ENCODE peak calls at places on chromosomes 6 and 20, in four cellular contexts. U, L, F and G are unnamed samples.
A peak's percentile ranks its signal among the peaks of the same experiment; 100 is the strongest.

GRCh38 chr6:37173573-37174195 is 3.7 kb downstream of the PIM1 start:
- DNase-seq in F (no peak), L (no peak), U (no peak), G (no peak)

GRCh38 chr6:44297063-44298038 is 15.8 kb downstream of the AARS2 start:
- DNase-seq in F (no peak), L (no peak), U (no peak), G (no peak)

GRCh38 chr20:52923123-52923543 is 49.0 kb upstream of the TSHZ2 start:
- DNase-seq in U (no peak), L (peak; percentile 76), F (no peak), G (no peak)

GRCh38 chr20:46683939-46684750 is 5.1 kb downstream of the TP53RK start:
- DNase-seq in U (no peak), F (peak; percentile 85), L (peak; percentile 78), G (no peak)

GRCh38 chr6:121826156-121826810 is 390.8 kb downstream of the GJA1 start:
- DNase-seq in U (no peak), F (no peak), L (peak; percentile 58), G (no peak)

GRCh38 chr6:23659125-23659524 is 466.9 kb upstream of the NRSN1 start:
- DNase-seq in U (peak; percentile 2), F (peak; percentile 58), L (peak; percentile 14), G (no peak)

GRCh38 chr6:8858854-8859257 is 423.5 kb upstream of the SLC35B3 start:
- DNase-seq in L (peak; percentile 42), F (no peak), U (no peak), G (no peak)

GRCh38 chr20:63739129-63740069 is at the start of gene SLC2A4RG:
- DNase-seq in L (peak; percentile 74), F (peak; percentile 89), U (no peak), G (no peak)

GRCh38 chr6:148566664-148567350 is 180.0 kb upstream of the UST start:
- DNase-seq in F (no peak), U (no peak), L (no peak), G (no peak)

GRCh38 chr6:156013155-156013554 is 557.5 kb upstream of the NOX3 start:
- DNase-seq in L (no peak), F (no peak), U (no peak), G (peak; percentile 19)

GRCh38 chr6:4929319-4929718 is 74.5 kb downstream of the RPP40 start:
- DNase-seq in U (no peak), L (peak; percentile 35), F (no peak), G (no peak)

GRCh38 chr6:135936606-135937005 is 85.1 kb downstream of the PDE7B start:
- DNase-seq in U (no peak), L (peak; percentile 87), F (peak; percentile 4), G (no peak)

GRCh38 chr20:62707981-62708521 is 585 bp upstream of the NTSR1 start:
- DNase-seq in F (no peak), U (no peak), L (no peak), G (no peak)

GRCh38 chr6:84204011-84204410 is 23.4 kb downstream of the CEP162 start:
- DNase-seq in U (no peak), L (no peak), F (peak; percentile 14), G (no peak)

GRCh38 chr20:63423751-63424150 is 48.7 kb downstream of the KCNQ2 start:
- DNase-seq in L (no peak), U (no peak), F (no peak), G (no peak)

GRCh38 chr20:25321262-25321831 is 69.3 kb downstream of the ABHD12 start:
- DNase-seq in F (no peak), U (no peak), L (no peak), G (no peak)

GRCh38 chr6:87430499-87430898 is 22.7 kb downstream of the CFAP206 start:
- DNase-seq in U (no peak), F (no peak), L (no peak), G (no peak)

GRCh38 chr6:83071023-83071422 is 3.6 kb downstream of the DOP1A start:
- DNase-seq in F (no peak), L (no peak), U (no peak), G (no peak)

GRCh38 chr20:34579191-34579661 is 20.7 kb downstream of the MAP1LC3A start:
- DNase-seq in U (no peak), L (peak; percentile 75), F (peak; percentile 60), G (no peak)

GRCh38 chr20:62601172-62601571 is 41.1 kb upstream of the SLCO4A1 start:
- DNase-seq in F (no peak), L (no peak), U (no peak), G (no peak)

GRCh38 chr6:160247457-160247883 is 11.2 kb downstream of the SLC22A2 start:
- DNase-seq in F (no peak), L (no peak), U (no peak), G (no peak)

GRCh38 chr6:33410711-33411631 is at the start of gene PHF1:
- DNase-seq in F (peak; percentile 84), U (no peak), L (peak; percentile 88), G (no peak)

GRCh38 chr6:148507774-148508173 is 165.1 kb downstream of the SASH1 start:
- DNase-seq in L (peak; percentile 97), F (peak; percentile 24), U (no peak), G (no peak)

GRCh38 chr6:98657764-98658163 is 176.6 kb upstream of the POU3F2 start:
- DNase-seq in U (no peak), F (peak; percentile 28), L (no peak), G (no peak)

GRCh38 chr6:72865467-72865866 is 243.6 kb downstream of the KCNQ5 start:
- DNase-seq in U (no peak), L (peak; percentile 52), F (no peak), G (no peak)

GRCh38 chr6:33288942-33289783 is at the start of the genes PFDN6 and WDR46:
- DNase-seq in F (peak; percentile 99), L (peak; percentile 82), U (peak; percentile 38), G (peak; percentile 88)

GRCh38 chr20:36384022-36384619 is 78.0 kb downstream of the DLGAP4 start:
- DNase-seq in U (no peak), L (no peak), F (no peak), G (no peak)

GRCh38 chr20:24483435-24484080 is 14.1 kb downstream of the SYNDIG1 start:
- DNase-seq in L (no peak), U (no peak), F (no peak), G (no peak)

GRCh38 chr20:3616250-3616649 is 46.9 kb downstream of the GFRA4 start:
- DNase-seq in F (no peak), U (no peak), L (no peak), G (no peak)

GRCh38 chr6:31336872-31337496 is 20.0 kb downstream of the HLA-B start:
- DNase-seq in F (no peak), L (no peak), U (no peak), G (no peak)

GRCh38 chr20:31945790-31946189 is 6.1 kb downstream of the PDRG1 start:
- DNase-seq in F (no peak), U (no peak), L (peak; percentile 24), G (no peak)

GRCh38 chr6:28011716-28012115 is 54.7 kb downstream of the OR2B6 start:
- DNase-seq in U (no peak), F (no peak), L (peak; percentile 44), G (no peak)

GRCh38 chr6:7424967-7425807 is 35.6 kb downstream of the RIOK1 start:
- DNase-seq in F (peak; percentile 63), L (peak; percentile 17), U (no peak), G (no peak)

GRCh38 chr6:37693546-37694250 is 4.0 kb downstream of the MDGA1 start:
- DNase-seq in F (no peak), U (no peak), L (no peak), G (no peak)